ENCODE peak calls at places on chromosomes 6 and 20, in ten cellular contexts. F, B, M, K, H, L, I, O, A and Y are unnamed samples.

GRCh38 chr20:23200914-23201313 is 114.8 kb upstream of the CD93 start:
- DNase-seq in F (peak; percentile 53), M (peak; percentile 37), L (no peak), O (no peak), B (peak; percentile 96), H (peak; percentile 28), A (peak; percentile 35), I (no peak), K (peak; percentile 27), Y (no peak)

GRCh38 chr20:36575066-36575743 is 1.8 kb downstream of the TGIF2 start:
- DNase-seq in O (peak; percentile 87), L (no peak), B (peak; percentile 82), H (peak; percentile 67), A (no peak), F (peak; percentile 64), I (no peak), M (peak; percentile 75), K (peak; percentile 76), Y (no peak)

GRCh38 chr6:170371588-170371987 is 65.0 kb downstream of the FAM120B start:
- DNase-seq in H (no peak), B (peak; percentile 82), I (no peak), O (no peak), F (no peak), M (no peak), K (peak; percentile 21), L (no peak), A (no peak), Y (no peak)

GRCh38 chr6:152161501-152161900 is 354.0 kb downstream of the ESR1 start:
- DNase-seq in B (peak; percentile 59), I (no peak), F (no peak), A (no peak), O (no peak), H (no peak), M (no peak), K (peak; percentile 19), L (no peak), Y (no peak)

GRCh38 chr6:1379810-1380198 is 9.6 kb upstream of the FOXF2 start:
- DNase-seq in O (no peak), I (no peak), B (no peak), H (no peak), A (no peak), L (no peak), F (no peak), M (no peak), K (no peak), Y (no peak)

GRCh38 chr20:330233-331149 is 5.1 kb downstream of the SOX12 start:
- DNase-seq in K (peak; percentile 78), M (peak; percentile 22), H (no peak), L (peak; percentile 15), O (peak; percentile 78), I (no peak), F (peak; percentile 60), A (peak; percentile 41), B (peak; percentile 90), Y (peak; percentile 56)

GRCh38 chr6:7725412-7725811 is 487 bp upstream of the BMP6 start:
- DNase-seq in I (no peak), B (no peak), A (no peak), F (no peak), K (no peak), O (no peak), M (no peak), H (no peak), L (no peak), Y (no peak)

GRCh38 chr6:106199998-106200397 is 113.9 kb downstream of the PRDM1 start:
- DNase-seq in K (peak; percentile 56), F (no peak), A (peak; percentile 50), I (no peak), L (no peak), O (no peak), H (no peak), B (no peak), M (no peak), Y (no peak)

GRCh38 chr20:32244150-32244823 is 33.2 kb upstream of the KIF3B start:
- DNase-seq in A (no peak), I (no peak), B (no peak), H (no peak), L (no peak), M (no peak), F (no peak), O (no peak), K (no peak), Y (no peak)
- H3K27ac ChIP-seq in A (no peak overlapping the region), I (no peak overlapping the region), B (no peak overlapping the region), H (no peak overlapping the region), L (no peak overlapping the region), M (no peak overlapping the region), F (no peak overlapping the region), O (no peak overlapping the region), K (no peak overlapping the region), Y (no peak overlapping the region)

DNA sequence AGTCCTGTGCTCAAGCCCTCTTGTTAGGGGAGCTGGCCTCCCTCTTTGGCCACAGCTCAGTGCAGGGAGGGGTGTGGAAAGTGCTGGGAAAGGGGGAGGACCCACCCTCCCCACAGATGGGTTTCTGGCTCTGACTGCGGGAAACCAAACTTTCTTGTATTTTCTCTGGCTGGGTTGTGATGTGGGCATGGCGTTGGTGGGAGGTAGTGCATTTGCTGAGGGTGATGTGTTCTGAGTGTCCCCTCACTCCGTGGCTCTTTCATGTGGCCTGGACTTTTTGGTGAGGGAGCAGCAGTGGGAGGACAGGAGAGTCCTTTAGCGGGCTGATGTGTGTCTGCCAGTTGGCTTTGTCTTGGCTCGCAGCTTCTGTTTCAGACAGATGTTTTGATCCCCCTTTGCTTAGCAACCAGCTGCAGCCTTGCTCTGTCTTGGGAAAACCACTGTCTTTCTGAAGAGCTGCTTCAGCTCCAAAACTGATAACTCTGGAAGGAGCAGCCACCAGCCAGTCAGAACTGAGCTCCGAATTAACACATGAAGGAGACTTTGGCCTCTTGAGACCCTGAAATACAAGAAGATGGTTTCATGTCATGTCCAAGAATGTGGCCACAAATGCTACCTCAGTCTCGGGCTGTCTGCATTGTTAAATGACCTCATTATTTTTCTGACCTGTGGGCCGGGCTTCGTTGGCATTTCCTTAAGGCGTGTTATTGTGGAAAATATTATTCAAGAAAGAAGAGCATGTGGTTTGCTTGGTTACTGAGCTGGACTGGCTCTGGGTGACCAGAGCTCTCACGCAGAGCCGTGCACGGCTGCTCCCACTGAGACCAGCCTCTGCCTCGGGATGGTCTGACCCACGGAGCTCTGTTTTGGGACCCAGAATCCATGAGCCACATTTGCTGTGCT is 21.5 kb downstream of the SYNJ2 start:
- DNase-seq in H (peak; percentile 71), L (no peak), O (peak; percentile 87), I (no peak), F (peak; percentile 83), A (no peak), B (peak; percentile 75), K (peak; percentile 90), M (no peak), Y (no peak)
- H3K27ac ChIP-seq in H (peak overlapping the region; percentile 82), L (peak overlapping the region; percentile 87), O (peak overlapping the region; percentile 77), I (peak overlapping the region; percentile 69), F (peak overlapping the region; percentile 90), A (peak overlapping the region; percentile 63), B (no peak overlapping the region), K (no peak overlapping the region), M (peak overlapping the region; percentile 75), Y (no peak overlapping the region)

GRCh38 chr20:56111951-56112730 is 106.8 kb upstream of the CBLN4 start:
- DNase-seq in F (no peak), L (no peak), A (no peak), B (no peak), O (no peak), K (no peak), I (no peak), H (no peak), M (no peak), Y (no peak)
- H3K27ac ChIP-seq in F (no peak overlapping the region), L (peak overlapping the region; percentile 18), A (no peak overlapping the region), B (no peak overlapping the region), O (no peak overlapping the region), K (no peak overlapping the region), I (no peak overlapping the region), H (no peak overlapping the region), M (no peak overlapping the region), Y (no peak overlapping the region)

GRCh38 chr6:166862978-166863530 is 93.3 kb downstream of the RNASET2 start:
- DNase-seq in M (no peak), H (no peak), K (no peak), F (no peak), L (no peak), I (no peak), B (no peak), O (no peak), A (no peak), Y (no peak)

GRCh38 chr6:166861304-166861703 is 95.0 kb downstream of the RNASET2 start:
- DNase-seq in L (no peak), M (no peak), B (peak; percentile 13), O (no peak), I (no peak), K (no peak), F (no peak), H (no peak), A (no peak), Y (no peak)

GRCh38 chr6:166861961-166862286 is 94.4 kb downstream of the RNASET2 start:
- DNase-seq in H (no peak), K (no peak), B (no peak), M (no peak), I (no peak), F (no peak), L (no peak), A (no peak), O (no peak), Y (no peak)

GRCh38 chr6:166864333-166864732 is 92.0 kb downstream of the RNASET2 start:
- DNase-seq in F (no peak), B (no peak), M (no peak), A (no peak), O (no peak), L (no peak), I (no peak), K (no peak), H (no peak), Y (no peak)

DNA sequence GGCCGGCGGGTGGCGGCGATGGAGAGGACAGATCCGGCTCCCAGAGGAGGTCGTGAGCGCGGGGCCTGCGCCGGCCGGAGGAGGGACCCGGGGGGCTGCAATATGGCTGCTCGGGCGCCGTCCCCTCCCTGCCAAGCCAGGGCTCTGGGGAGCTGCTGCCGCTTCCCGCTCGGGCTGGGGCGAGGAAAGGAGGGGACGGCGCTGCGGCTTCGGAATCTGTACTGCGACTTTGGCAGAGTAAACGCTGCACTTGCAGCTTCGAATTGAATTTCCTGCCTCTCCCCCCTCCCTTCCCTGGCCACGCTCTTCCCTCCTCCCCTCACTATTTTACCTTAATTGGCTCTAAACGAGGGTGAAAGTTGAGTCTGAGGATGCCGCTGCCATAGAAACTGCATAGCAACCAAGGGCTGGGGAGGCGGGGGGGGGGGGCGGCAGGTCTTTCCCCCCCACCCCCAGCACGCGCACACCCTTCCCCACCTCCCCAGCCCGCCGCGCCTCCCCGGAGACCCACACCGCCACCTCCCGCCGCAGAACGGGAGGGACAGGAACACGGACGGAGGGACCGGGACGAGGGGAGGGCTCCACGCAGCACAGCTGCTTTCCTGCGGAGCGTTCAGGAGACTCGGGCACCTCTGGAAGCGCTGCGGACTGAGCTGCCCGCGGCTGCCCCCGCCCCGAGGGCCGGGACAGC is 93.9 kb downstream of the RNASET2 start:
- DNase-seq in K (peak; percentile 5), B (peak; percentile 80), A (no peak), H (no peak), O (no peak), F (no peak), M (peak; percentile 21), I (no peak), L (no peak), Y (peak; percentile 15)
- H3K27ac ChIP-seq in K (peak overlapping the region; percentile 24), B (no peak overlapping the region), A (no peak overlapping the region), H (no peak overlapping the region), O (peak overlapping the region; percentile 72), F (no peak overlapping the region), M (peak overlapping the region; percentile 31), I (no peak overlapping the region), L (no peak overlapping the region), Y (no peak overlapping the region)